ENCODE peak calls at places on chromosomes 16 and 17, in four cellular contexts. E, U, R and H are unnamed samples.

GRCh38 chr17:83034525-83034924 is 44.9 kb upstream of the METRNL start:
- DNase-seq in U (no peak), E (no peak), R (no peak), H (no peak)

GRCh38 chr16:2424061-2425007 is 4.9 kb upstream of the CCNF start:
- DNase-seq in U (no peak), R (no peak), E (no peak), H (no peak)

GRCh38 chr17:78951967-78952551 is 26.9 kb upstream of the TIMP2 start:
- DNase-seq in R (no peak), E (peak), U (no peak), H (peak)

GRCh38 chr17:7408341-7408740 is 696 bp downstream of the NLGN2 start:
- DNase-seq in U (no peak), R (no peak), E (no peak), H (no peak)

GRCh38 chr16:81207076-81207475 is 31.4 kb upstream of the BCO1 start:
- DNase-seq in R (no peak), U (no peak), E (no peak), H (no peak)

GRCh38 chr17:79192503-79193500 is 118.2 kb downstream of the ENGASE start:
- DNase-seq in R (no peak), U (peak), E (peak), H (no peak)

GRCh38 chr16:17606460-17606859 is 135.7 kb upstream of the XYLT1 start:
- DNase-seq in E (no peak), U (peak), R (no peak), H (no peak)

GRCh38 chr16:12150600-12150999 is 174.1 kb downstream of the SNX29 start:
- DNase-seq in U (no peak), E (no peak), R (no peak), H (no peak)

GRCh38 chr16:11017499-11017898 is 73.1 kb downstream of the CLEC16A start:
- DNase-seq in U (no peak), R (no peak), E (no peak), H (no peak)

GRCh38 chr16:80233097-80233835 is 307.5 kb upstream of the DYNLRB2 start:
- DNase-seq in R (no peak), E (no peak), U (peak), H (no peak)

GRCh38 chr17:22464041-22464440 is 771.7 kb downstream of the KCNJ18 start:
- DNase-seq in E (no peak), U (no peak), R (no peak), H (no peak)

GRCh38 chr17:42670199-42670924 is 6.4 kb downstream of the PLEKHH3 start:
- DNase-seq in E (no peak), R (no peak), U (no peak), H (no peak)

GRCh38 chr16:10242076-10242475 is 59.8 kb upstream of the GRIN2A start:
- DNase-seq in E (no peak), R (no peak), U (no peak), H (no peak)

GRCh38 chr16:81680444-81681263 is 98.4 kb upstream of the PLCG2 start:
- DNase-seq in U (no peak), E (peak), R (no peak), H (no peak)

GRCh38 chr17:45441536-45442310 is 9.1 kb upstream of the ARHGAP27 start:
- DNase-seq in E (no peak), R (no peak), U (no peak), H (no peak)

GRCh38 chr17:62791235-62792121 is 16.6 kb downstream of the MARCHF10 start:
- DNase-seq in E (no peak), R (no peak), U (peak), H (no peak)

GRCh38 chr17:4842376-4842775 is 9.2 kb downstream of the MINK1 start:
- DNase-seq in E (no peak), U (no peak), R (no peak), H (no peak)

GRCh38 chr17:21131090-21131616 is 4.4 kb downstream of the DHRS7B start:
- DNase-seq in U (no peak), R (no peak), E (no peak), H (no peak)

GRCh38 chr17:78853926-78854394 is 13.3 kb upstream of the USP36 start:
- DNase-seq in E (no peak), R (peak), U (no peak), H (peak)

GRCh38 chr16:57818377-57819055 is 16.2 kb upstream of the KIFC3 start:
- DNase-seq in E (no peak), U (no peak), R (no peak), H (peak)

GRCh38 chr16:2855536-2855935 is 2.4 kb downstream of the PRSS22 start:
- DNase-seq in E (no peak), R (no peak), U (no peak), H (no peak)

GRCh38 chr16:67460168-67460567 is 20.8 kb downstream of the ATP6V0D1 start:
- DNase-seq in R (peak), E (no peak), U (no peak), H (no peak)

GRCh38 chr17:78665952-78666920 is 89.0 kb upstream of the DNAH17 start:
- DNase-seq in U (no peak), R (no peak), E (peak), H (no peak)

GRCh38 chr16:88284101-88284500 is 98.7 kb upstream of the ZNF469 start:
- DNase-seq in E (no peak), R (no peak), U (no peak), H (no peak)

GRCh38 chr16:68086860-68087268 is 1.7 kb downstream of the NFATC3 start:
- DNase-seq in U (peak), E (no peak), R (no peak), H (no peak)

GRCh38 chr17:73770115-73770848 is 126.0 kb upstream of the SDK2 start:
- DNase-seq in E (peak), U (peak), R (peak), H (peak)

GRCh38 chr16:89598199-89598598 is 15.2 kb upstream of the DPEP1 start:
- DNase-seq in R (no peak), E (no peak), U (no peak), H (no peak)

GRCh38 chr17:49445561-49445960 is 30.9 kb upstream of the PHB1 start:
- DNase-seq in R (no peak), E (no peak), U (no peak), H (no peak)

GRCh38 chr16:50204426-50205108 is 51.5 kb downstream of the TENT4B start:
- DNase-seq in E (no peak), R (no peak), U (peak), H (no peak)

GRCh38 chr16:18984425-18985005 is 781 bp downstream of the TMC7 start:
- DNase-seq in U (peak), R (no peak), E (no peak), H (no peak)

GRCh38 chr17:62899349-62899748 is 66.7 kb upstream of the TANC2 start:
- DNase-seq in E (no peak), R (no peak), U (no peak), H (no peak)

DNA sequence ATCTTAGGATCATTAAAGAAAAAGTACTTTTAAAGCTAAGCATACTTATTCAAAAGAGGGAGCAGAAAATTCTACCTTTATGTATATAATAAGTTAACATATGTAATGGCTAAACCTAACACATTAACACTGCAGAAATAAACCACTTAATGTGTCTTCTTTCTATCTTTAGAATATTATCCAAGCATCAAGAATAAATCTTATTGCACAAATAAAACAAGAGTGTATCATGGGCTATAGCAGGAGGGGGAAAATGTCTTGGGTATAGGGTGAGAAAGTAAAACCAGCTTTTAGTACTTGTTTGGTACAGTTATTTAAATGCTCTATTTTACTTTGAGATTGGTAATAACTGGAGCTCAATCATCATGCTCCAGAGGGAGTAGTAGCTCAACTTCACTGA is 10.9 kb downstream of the PRKCA start:
- DNase-seq in U (no peak), E (no peak), R (no peak), H (no peak)
- H3K27ac ChIP-seq in U (no peak), E (no peak), R (no peak), H (no peak)

GRCh38 chr17:76367647-76368046 is 13.9 kb upstream of the PRPSAP1 start:
- DNase-seq in E (no peak), R (peak), U (no peak), H (no peak)

GRCh38 chr17:76369804-76370203 is 14.6 kb upstream of the SPHK1 start:
- DNase-seq in R (no peak), U (no peak), E (no peak), H (no peak)

GRCh38 chr17:76368545-76368944 is 14.8 kb upstream of the PRPSAP1 start:
- DNase-seq in R (no peak), E (no peak), U (peak), H (no peak)

GRCh38 chr17:76371656-76372628 is 12.5 kb upstream of the SPHK1 start:
- DNase-seq in U (peak), E (no peak), R (no peak), H (no peak)

DNA sequence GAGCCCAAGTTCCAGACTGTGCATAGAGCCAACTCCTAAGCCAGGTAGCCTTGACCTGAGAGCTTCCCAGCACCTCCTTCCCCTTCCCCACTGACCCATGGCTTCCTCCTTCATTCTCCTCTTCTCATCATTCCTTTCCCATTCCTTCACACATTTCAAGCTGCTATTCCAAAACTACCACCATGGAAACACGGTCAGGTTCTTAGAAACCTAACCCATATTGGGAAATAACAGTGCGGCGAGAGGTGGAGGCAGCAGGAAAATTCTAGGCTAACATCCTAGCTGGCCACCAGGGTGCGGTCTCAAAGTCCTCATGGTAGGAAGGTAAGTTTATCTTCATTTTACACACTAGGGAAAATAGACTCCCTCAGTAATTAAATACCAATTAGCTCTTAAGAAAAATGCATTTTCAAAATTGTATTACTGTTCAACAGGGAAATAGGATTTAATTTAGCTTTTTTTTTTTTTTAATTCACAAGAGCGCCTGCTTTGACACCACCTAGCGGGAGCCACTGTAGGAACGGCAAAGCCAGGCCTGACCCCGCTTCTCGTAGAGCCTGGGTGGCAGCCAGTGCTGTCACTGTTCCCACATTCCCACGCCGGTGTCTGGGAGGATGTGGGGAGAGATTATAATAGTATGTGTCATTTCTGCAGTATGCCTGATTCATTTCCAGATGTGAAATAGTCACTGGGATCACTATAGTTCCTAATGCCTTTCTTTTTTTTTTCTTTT is 14.0 kb upstream of the SPHK1 start:
- DNase-seq in R (no peak), U (peak), E (peak), H (peak)
- TF ChIP-seq CTCF in R (no peak), U (peak), E (no peak), H (peak)

DNA sequence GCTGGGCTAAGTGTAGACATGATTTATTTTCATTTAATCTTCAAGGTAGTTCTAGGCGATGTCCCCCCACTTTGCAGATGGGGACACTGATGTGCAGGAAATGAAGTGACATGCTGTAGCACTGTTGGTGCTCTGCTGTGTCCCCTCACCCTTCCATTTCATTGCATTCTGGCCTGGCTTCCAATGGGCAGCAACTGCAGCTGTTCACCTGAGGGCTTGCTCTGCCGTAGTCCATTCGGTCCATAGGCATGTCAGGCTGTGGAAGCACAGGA is 124.0 kb downstream of the PRKCB start:
- DNase-seq in E (no peak), R (no peak), U (no peak), H (no peak)
- H3K27ac ChIP-seq in E (no peak), R (no peak), U (no peak), H (no peak)

DNA sequence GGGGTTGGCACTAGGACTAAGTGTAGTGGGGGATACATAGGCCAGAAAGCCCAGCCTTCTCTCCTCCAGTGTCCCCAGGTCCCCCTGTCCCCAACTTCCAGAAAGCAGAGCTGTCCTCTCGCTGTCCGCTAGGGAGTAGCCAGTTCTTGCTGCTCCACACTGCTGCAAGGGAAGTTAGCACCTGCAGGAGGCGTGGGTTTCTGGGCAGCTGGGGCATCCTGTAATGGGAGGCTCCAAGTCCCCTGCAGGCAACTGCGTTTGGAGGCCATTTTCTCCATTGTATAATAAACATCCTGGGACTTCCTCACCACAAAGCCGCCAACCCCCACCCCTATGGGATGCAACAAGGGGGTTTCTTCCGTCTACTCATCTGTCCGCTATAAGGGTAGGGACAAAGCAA is 1.7 kb downstream of the RPRML start:
- DNase-seq in E (peak), U (peak), R (peak), H (peak)
- TF ChIP-seq CTCF in E (no peak), U (peak), R (no peak), H (no peak)

GRCh38 chr17:71360301-71360700 is 760.5 kb upstream of the SOX9 start:
- DNase-seq in U (peak), R (no peak), E (no peak), H (no peak)
- H3K27ac ChIP-seq in U (no peak), R (no peak), E (no peak), H (no peak)